ENCODE peak calls at places on chromosomes 4 and X, in four cellular contexts. C is ovary, M is stomach, V is upper lobe of left lung. A is an unnamed sample.

GRCh38 chrX:72540318-72540717 is 32.3 kb downstream of the HDAC8 start:
- DNase-seq in C (no peak), V (no peak), M (no peak), A (no peak)

GRCh38 chrX:45712067-45712466 is 511.4 kb upstream of the DIPK2B start:
- DNase-seq in V (no peak), C (no peak), M (no peak), A (no peak)

GRCh38 chrX:152904151-152905080 is 6.5 kb downstream of the ZNF185 start:
- DNase-seq in C (peak; percentile 36), V (no peak), M (peak; percentile 45), A (no peak)

GRCh38 chr4:84895283-84895682 is 71.2 kb downstream of the WDFY3 start:
- DNase-seq in M (no peak), V (no peak), C (no peak), A (no peak)

GRCh38 chr4:110012917-110013316 is 100.2 kb downstream of the EGF start:
- DNase-seq in M (no peak), V (no peak), C (no peak), A (no peak)

GRCh38 chrX:105307762-105308161 is 87.3 kb upstream of the TEX13A start:
- DNase-seq in V (no peak), M (no peak), C (no peak), A (no peak)

GRCh38 chr4:168796362-168797106 is 213.5 kb downstream of the CBR4 start:
- DNase-seq in M (peak; percentile 66), V (no peak), C (no peak), A (no peak)

GRCh38 chr4:3344104-3344503 is 51.3 kb downstream of the RGS12 start:
- DNase-seq in C (no peak), V (no peak), M (no peak), A (no peak)

GRCh38 chr4:147755567-147756295 is 23.8 kb downstream of the ARHGAP10 start:
- DNase-seq in C (no peak), V (no peak), M (no peak), A (no peak)

GRCh38 chr4:83536649-83537352 is 893 bp downstream of the GPAT3 start:
- DNase-seq in M (no peak), V (no peak), C (peak; percentile 39), A (no peak)

GRCh38 chr4:8303485-8304281 is 34.1 kb downstream of the HTRA3 start:
- DNase-seq in M (no peak), C (no peak), V (peak; percentile 15), A (peak; percentile 14)

GRCh38 chr4:168098257-168098717 is 6.0 kb downstream of the ANXA10 start:
- DNase-seq in V (no peak), C (no peak), M (no peak), A (no peak)

GRCh38 chr4:58749206-58749605 is 1639.0 kb upstream of the IGFBP7 start:
- DNase-seq in V (no peak), C (no peak), M (peak; percentile 45), A (no peak)

GRCh38 chrX:75181721-75182120 is 25.6 kb upstream of the ABCB7 start:
- DNase-seq in C (no peak), M (no peak), V (no peak), A (no peak)

GRCh38 chr4:91824773-91825172 is 479.0 kb upstream of the GRID2 start:
- DNase-seq in V (no peak), C (no peak), M (no peak), A (no peak)

GRCh38 chrX:41559662-41560061 is 112.5 kb downstream of the NYX start:
- DNase-seq in V (no peak), C (peak; percentile 40), M (no peak), A (no peak)
- TF ChIP-seq EP300 in V (no peak), C (no peak), M (no peak), A (no peak)

DNA sequence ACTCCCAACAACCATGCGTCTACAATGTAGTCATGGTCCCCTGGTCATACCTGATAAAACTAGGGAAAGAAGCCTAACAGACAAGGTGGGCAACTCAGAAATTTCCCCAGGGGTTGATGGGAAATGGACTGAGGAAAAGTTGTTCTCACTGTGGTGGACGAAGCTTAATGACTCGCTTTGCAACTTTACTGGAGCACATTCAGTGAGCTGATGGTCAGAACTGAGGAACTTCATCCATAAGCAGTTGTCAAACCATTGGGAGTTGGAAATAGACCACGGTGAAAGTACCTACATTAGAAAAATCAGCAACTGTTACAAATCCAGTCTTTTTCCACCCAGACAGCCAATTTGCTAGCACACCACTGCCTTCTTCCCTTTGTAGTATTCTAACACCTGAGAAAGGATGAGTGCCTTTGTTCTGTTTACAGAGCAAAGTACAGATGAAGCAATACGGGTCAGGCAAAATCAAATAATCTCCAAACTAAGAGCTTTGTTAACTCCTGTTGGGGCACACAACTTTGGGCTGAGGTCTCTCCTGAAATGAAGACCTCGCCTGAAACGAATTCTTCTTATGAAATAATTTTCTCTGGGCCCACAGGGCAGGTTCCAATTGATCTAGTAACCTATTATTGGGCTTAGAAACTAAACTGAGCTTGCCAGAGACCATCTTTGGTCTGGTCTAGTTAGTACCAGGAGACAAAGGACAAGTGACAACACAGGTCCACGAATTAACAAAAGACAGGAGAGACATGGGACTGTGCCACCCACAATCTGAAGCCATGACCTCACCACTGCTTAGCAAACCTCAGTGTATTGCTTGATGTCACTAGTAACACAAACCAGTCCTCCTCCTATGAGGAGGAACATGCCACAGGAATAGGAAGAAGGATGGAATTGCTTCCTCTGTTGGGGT is 58.9 kb upstream of the NFKB1 start:
- DNase-seq in V (no peak), C (no peak), M (no peak), A (no peak)
- TF ChIP-seq EP300 in V (no peak), C (no peak), M (no peak), A (no peak)

GRCh38 chr4:99847362-99847976 is 30.8 kb downstream of the DAPP1 start:
- DNase-seq in M (no peak), V (no peak), C (no peak), A (no peak)
- TF ChIP-seq EP300 in M (no peak), V (no peak), C (no peak), A (no peak)

DNA sequence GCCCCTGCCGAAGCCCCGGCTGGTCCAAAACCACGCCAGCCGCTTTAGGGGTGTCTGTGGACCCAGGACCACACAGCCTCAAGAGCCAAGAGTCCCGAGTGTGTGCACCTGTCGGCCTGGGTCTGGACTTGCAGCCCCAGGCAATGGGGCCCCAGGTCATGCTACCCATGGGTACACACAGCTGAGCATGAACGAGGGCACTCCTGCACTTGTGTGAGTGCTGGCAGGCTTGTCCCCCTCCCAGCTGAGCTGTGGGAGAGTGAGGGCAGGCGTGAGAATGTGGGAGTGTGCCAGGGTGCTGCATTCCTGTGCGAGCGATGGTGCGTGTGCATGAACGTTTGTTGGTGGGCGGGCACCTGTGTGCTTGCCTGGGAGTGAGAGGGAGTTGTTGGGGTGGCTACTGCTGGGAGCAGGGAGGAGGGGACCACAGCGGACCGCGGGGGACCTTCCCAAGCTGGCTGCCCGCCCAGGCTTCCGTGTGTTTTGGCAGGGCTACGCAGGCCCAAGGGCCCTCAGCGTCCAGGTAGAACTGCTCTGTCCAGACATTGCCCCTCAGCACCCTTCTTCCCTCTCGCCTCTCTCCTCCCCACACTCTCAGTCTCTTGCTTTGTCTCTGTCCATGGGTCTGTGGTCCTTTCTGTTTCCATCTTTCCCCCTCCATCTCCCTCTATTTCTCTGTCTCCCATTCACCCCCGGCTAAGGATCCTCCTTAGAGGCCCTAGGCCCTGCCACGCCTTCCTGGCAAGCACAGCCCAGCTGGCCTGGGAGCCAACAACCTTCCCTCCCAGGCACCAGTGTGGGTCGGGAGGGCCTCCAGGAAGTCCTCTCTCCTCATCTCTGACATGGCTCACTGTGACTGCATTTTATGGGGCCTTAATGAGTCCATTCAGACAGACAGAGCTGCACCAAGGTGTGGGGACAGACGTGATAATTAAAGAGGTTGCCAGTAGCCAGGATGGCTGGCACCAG is 31.0 kb downstream of the BLOC1S4 start:
- DNase-seq in M (peak; percentile 90), V (peak; percentile 86), C (no peak), A (no peak)
- TF ChIP-seq EP300 in M (no peak), V (no peak), C (no peak), A (no peak)

GRCh38 chrX:16719334-16720084 is at the start of gene SYAP1:
- DNase-seq in V (peak; percentile 96), C (peak; percentile 99), M (peak; percentile 99), A (peak; percentile 96)
- TF ChIP-seq EP300 in V (peak; percentile 91), C (peak; percentile 73), M (peak; percentile 48), A (no peak)

GRCh38 chr4:48591372-48591771 is 101.3 kb downstream of the ZAR1 start:
- DNase-seq in M (no peak), V (no peak), C (no peak), A (no peak)
- TF ChIP-seq EP300 in M (no peak), V (no peak), C (no peak), A (no peak)

A was measured in suprapubic skin.